ENCODE peak calls at places on chromosomes 5 and 9, in seven cellular contexts. Z is type B pancreatic cell, H is GM12865, M is GM10248, W is GM20000, N is gastrocnemius medialis, V is H9. S is an unnamed sample.

GRCh38 chr5:77133061-77133758 is 46.1 kb upstream of the ZBED3 start:
- DNase-seq in Z (no peak), H (no peak), M (no peak), W (no peak), N (peak), V (no peak), S (no peak)

GRCh38 chr9:91857291-91857781 is 92.7 kb downstream of the ROR2 start:
- DNase-seq in Z (peak), H (no peak), M (no peak), W (no peak), N (no peak), V (peak), S (no peak)

GRCh38 chr9:113622600-113623400 is 159.3 kb downstream of the RGS3 start:
- DNase-seq in Z (no peak), H (peak), M (peak), W (peak), N (no peak), V (peak), S (peak)

GRCh38 chr5:95591490-95591901 is 28.4 kb upstream of the GPR150 start:
- DNase-seq in Z (no peak), H (peak), M (peak), W (peak), N (no peak), V (no peak), S (no peak)

GRCh38 chr5:152104211-152104610 is 179.6 kb upstream of the GLRA1 start:
- DNase-seq in Z (no peak), H (no peak), M (no peak), W (no peak), N (no peak), V (no peak), S (no peak)

GRCh38 chr5:150411245-150411979 is 1.3 kb downstream of the CD74 start:
- DNase-seq in Z (no peak), H (peak), M (no peak), W (no peak), N (no peak), V (no peak), S (peak)

GRCh38 chr5:448061-448765 is 5.2 kb downstream of the EXOC3 start:
- DNase-seq in Z (no peak), H (no peak), M (no peak), W (no peak), N (no peak), V (peak), S (peak)

GRCh38 chr5:37840036-37840909 is at the start of gene GDNF:
- DNase-seq in Z (peak), H (peak), M (peak), W (peak), N (no peak), V (peak), S (no peak)

GRCh38 chr9:13186774-13187173 is 92.7 kb downstream of the MPDZ start:
- DNase-seq in Z (no peak), H (no peak), M (no peak), W (no peak), N (no peak), V (no peak), S (no peak)

GRCh38 chr9:94676446-94677148 is 37.3 kb upstream of the FBP1 start:
- DNase-seq in Z (no peak), H (no peak), M (no peak), W (no peak), N (no peak), V (no peak), S (no peak)

GRCh38 chr9:131530546-131530929 is 525 bp downstream of the UCK1 start:
- DNase-seq in Z (no peak), H (peak), M (peak), W (peak), N (no peak), V (no peak), S (no peak)

GRCh38 chr5:153998768-153999167 is 39.9 kb downstream of the FAM114A2 start:
- DNase-seq in Z (no peak), H (no peak), M (no peak), W (no peak), N (no peak), V (no peak), S (no peak)

GRCh38 chr9:80147866-80148265 is 576.1 kb downstream of the TLE4 start:
- DNase-seq in Z (no peak), H (no peak), M (no peak), W (no peak), N (no peak), V (no peak), S (no peak)

GRCh38 chr5:131538177-131538593 is 96.8 kb downstream of the RAPGEF6 start:
- DNase-seq in Z (no peak), H (no peak), M (no peak), W (no peak), N (no peak), V (no peak), S (no peak)

GRCh38 chr9:38087934-38088925 is 19.2 kb upstream of the SHB start:
- DNase-seq in Z (peak), H (peak), M (peak), W (peak), N (peak), V (peak), S (peak)

GRCh38 chr5:59380350-59380951 is 513.1 kb downstream of the PDE4D start:
- DNase-seq in Z (no peak), H (peak), M (peak), W (peak), N (no peak), V (no peak), S (no peak)

GRCh38 chr5:102760815-102761214 is 5.7 kb downstream of the PAM start:
- DNase-seq in Z (no peak), H (no peak), M (no peak), W (no peak), N (no peak), V (no peak), S (no peak)

GRCh38 chr9:80049096-80049495 is 477.3 kb downstream of the TLE4 start:
- DNase-seq in Z (no peak), H (no peak), M (no peak), W (no peak), N (no peak), V (no peak), S (no peak)

GRCh38 chr5:61651202-61651601 is 319.1 kb downstream of the ZSWIM6 start:
- DNase-seq in Z (no peak), H (no peak), M (no peak), W (no peak), N (no peak), V (no peak), S (no peak)

GRCh38 chr9:112069318-112070169 is 105.6 kb downstream of the SUSD1 start:
- DNase-seq in Z (no peak), H (no peak), M (peak), W (peak), N (no peak), V (no peak), S (no peak)

GRCh38 chr9:121631978-121632418 is 19.4 kb upstream of the DAB2IP start:
- DNase-seq in Z (no peak), H (no peak), M (no peak), W (no peak), N (no peak), V (no peak), S (no peak)

GRCh38 chr9:81473206-81473605 is 216.1 kb downstream of the TLE1 start:
- DNase-seq in Z (no peak), H (no peak), M (no peak), W (no peak), N (no peak), V (no peak), S (no peak)

GRCh38 chr5:89187883-89188465 is 305.0 kb upstream of the MEF2C start:
- DNase-seq in Z (no peak), H (no peak), M (no peak), W (no peak), N (no peak), V (no peak), S (no peak)

GRCh38 chr9:20478780-20479179 is 143.5 kb downstream of the MLLT3 start:
- DNase-seq in Z (no peak), H (no peak), M (no peak), W (no peak), N (no peak), V (no peak), S (no peak)

GRCh38 chr5:178435321-178436238 is 154.6 kb downstream of the COL23A1 start:
- DNase-seq in Z (peak), H (no peak), M (no peak), W (no peak), N (no peak), V (no peak), S (no peak)

GRCh38 chr5:162248107-162248713 is 180.6 kb downstream of the GABRG2 start:
- DNase-seq in Z (no peak), H (no peak), M (no peak), W (no peak), N (no peak), V (peak), S (no peak)

GRCh38 chr5:137352095-137352494 is 147.0 kb downstream of the SPOCK1 start:
- DNase-seq in Z (no peak), H (no peak), M (no peak), W (no peak), N (no peak), V (no peak), S (no peak)

GRCh38 chr5:109452661-109453060 is 42.9 kb upstream of the PJA2 start:
- DNase-seq in Z (no peak), H (no peak), M (no peak), W (no peak), N (no peak), V (no peak), S (no peak)

GRCh38 chr5:57841671-57842375 is 359.2 kb upstream of the ACTBL2 start:
- DNase-seq in Z (no peak), H (no peak), M (no peak), W (no peak), N (no peak), V (peak), S (no peak)

GRCh38 chr9:93473411-93473810 is 20.0 kb upstream of the FAM120AOS start:
- DNase-seq in Z (no peak), H (no peak), M (no peak), W (no peak), N (no peak), V (no peak), S (no peak)

GRCh38 chr9:123954921-123955320 is 25.0 kb upstream of the DENND1A start:
- DNase-seq in Z (no peak), H (no peak), M (no peak), W (no peak), N (no peak), V (no peak), S (no peak)

GRCh38 chr5:148808864-148809642 is 17.4 kb upstream of the ADRB2 start:
- DNase-seq in Z (no peak), H (peak), M (peak), W (peak), N (no peak), V (no peak), S (peak)

DNA sequence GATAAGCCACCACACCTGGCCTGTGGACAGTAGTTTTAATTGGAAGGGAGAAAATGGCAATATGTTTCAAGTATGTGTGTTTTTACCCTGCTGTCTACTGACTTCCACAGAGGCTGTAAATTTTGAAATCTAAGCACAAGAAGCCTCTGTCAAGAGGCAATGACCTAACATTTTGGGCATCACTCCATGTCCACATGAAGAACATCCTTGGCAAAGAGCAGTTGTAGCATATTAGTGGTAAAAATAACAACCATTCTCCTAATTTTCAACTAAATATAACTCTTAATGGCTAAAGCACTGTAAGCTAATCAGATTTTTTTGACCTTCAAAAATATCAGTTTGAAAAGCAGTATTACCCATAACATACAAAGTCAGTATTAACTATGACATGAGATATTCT is 100.3 kb upstream of the APC start:
- DNase-seq in Z (no peak), H (no peak), M (no peak), W (no peak), N (peak), V (no peak), S (no peak)
- TF ChIP-seq CTCF in Z (no peak), H (no peak), M (no peak), W (no peak), N (no peak), V (no peak), S (no peak)

DNA sequence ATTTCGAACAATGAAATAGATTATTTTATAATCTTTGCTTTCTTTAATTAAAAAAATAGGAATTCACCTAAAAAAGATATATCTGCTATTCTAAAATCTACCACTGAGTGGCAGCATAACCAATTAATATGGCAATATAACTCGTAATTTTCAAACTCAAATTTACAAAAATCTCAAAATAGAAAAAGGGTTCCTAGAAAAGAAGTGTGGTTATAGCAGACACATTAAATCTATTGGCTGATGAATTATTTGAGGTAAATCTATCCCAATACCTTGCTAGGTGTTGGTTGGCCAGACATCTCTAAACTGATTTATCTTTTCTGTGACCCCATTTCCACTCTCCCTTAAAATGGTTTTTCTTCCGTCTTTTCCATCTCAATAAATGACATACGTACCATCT is 30.2 kb upstream of the NRG2 start:
- DNase-seq in Z (no peak), H (peak), M (peak), W (peak), N (no peak), V (no peak), S (no peak)
- TF ChIP-seq CTCF in Z (peak), H (peak), M (peak), W (peak), N (peak), V (peak), S (peak)

GRCh38 chr9:136664799-136665082 is 2.0 kb downstream of the EGFL7 start:
- DNase-seq in Z (no peak), H (no peak), M (no peak), W (no peak), N (no peak), V (no peak), S (no peak)

GRCh38 chr9:136666364-136667216 is 3.9 kb downstream of the EGFL7 start:
- DNase-seq in Z (no peak), H (no peak), M (no peak), W (no peak), N (no peak), V (no peak), S (no peak)

GRCh38 chr9:136665111-136665703 is 2.5 kb downstream of the EGFL7 start:
- DNase-seq in Z (no peak), H (no peak), M (no peak), W (peak), N (no peak), V (no peak), S (no peak)

GRCh38 chr9:136667217-136667939 is 4.7 kb downstream of the EGFL7 start:
- DNase-seq in Z (no peak), H (no peak), M (no peak), W (no peak), N (no peak), V (no peak), S (no peak)

GRCh38 chr9:136665704-136666363 is 3.1 kb downstream of the EGFL7 start:
- DNase-seq in Z (no peak), H (no peak), M (no peak), W (peak), N (no peak), V (no peak), S (no peak)
- TF ChIP-seq CTCF in Z (no peak), H (no peak), M (no peak), W (no peak), N (peak), V (no peak), S (no peak)

DNA sequence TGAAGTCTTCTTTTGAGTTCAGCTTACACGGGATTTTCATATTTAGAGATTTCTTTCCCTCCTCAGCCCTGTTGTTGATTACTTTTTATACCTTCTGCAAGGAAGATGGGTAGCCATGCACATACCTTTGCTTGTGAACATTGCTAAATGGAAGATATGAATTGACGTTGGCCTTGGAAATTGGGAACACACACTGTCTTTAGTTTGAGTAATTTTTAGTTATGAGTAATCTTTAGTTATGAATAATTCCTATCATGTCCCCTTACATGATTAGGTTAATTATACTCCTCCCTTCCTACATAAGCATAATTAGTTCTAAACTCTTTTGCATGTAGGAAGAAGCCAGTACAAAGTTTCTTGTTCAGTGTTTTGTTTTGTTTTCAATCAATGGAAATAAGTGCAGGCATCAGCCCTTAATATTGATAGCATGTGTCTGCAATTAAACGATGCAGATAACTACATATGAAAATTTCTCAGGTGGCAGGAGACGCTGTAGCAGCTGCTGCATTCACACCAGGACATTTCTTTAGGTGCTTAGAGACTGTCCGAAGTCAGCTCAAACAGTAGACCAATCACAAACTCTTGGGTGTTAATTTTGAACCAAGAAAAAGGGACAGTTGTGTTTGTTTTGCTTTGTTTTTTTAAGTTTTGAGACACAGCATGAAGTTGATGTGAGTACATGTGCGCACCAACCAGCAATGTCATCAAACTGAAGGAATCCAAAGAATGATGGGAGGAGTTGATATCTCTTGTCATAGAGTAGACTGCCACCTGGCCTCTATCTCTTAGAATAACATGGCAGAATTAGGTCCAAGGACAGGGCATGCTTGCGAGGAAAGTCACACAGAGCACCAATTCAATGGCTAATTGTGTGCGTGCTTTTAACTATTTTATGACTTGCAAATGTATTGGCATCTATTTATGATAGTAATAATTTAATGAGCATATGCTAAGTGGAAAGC is 51.4 kb downstream of the SMARCA2 start:
- DNase-seq in Z (no peak), H (no peak), M (no peak), W (no peak), N (no peak), V (no peak), S (no peak)
- TF ChIP-seq CTCF in Z (no peak), H (no peak), M (no peak), W (no peak), N (peak), V (peak), S (no peak)

DNA sequence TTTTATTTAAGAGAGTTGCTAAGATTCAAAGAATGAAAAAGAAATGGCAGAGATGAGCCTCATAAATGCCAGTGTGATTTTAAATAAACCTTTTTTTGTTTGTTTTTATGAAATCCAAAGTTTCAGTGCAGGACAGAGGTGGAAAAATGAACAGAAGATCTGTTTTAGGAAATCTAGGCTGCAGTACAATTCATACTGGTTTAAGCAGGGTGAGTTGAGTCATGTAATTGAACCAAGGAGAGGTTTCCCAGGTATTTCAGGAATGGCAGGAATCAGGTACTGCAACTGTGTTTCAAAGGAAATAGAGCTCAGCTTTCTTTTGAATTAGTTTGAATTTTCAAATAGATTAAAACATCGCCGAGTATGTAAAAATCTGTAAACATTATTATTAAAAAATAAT is 3.0 kb upstream of the ANKRD31 start:
- DNase-seq in Z (no peak), H (no peak), M (no peak), W (no peak), N (no peak), V (no peak), S (no peak)
- TF ChIP-seq CTCF in Z (no peak), H (no peak), M (no peak), W (no peak), N (no peak), V (no peak), S (no peak)

GRCh38 chr9:26579047-26579446 is 313.6 kb downstream of the CAAP1 start:
- DNase-seq in Z (no peak), H (peak), M (no peak), W (no peak), N (no peak), V (no peak), S (no peak)
- TF ChIP-seq CTCF in Z (no peak), H (no peak), M (no peak), W (no peak), N (no peak), V (no peak), S (no peak)

DNA sequence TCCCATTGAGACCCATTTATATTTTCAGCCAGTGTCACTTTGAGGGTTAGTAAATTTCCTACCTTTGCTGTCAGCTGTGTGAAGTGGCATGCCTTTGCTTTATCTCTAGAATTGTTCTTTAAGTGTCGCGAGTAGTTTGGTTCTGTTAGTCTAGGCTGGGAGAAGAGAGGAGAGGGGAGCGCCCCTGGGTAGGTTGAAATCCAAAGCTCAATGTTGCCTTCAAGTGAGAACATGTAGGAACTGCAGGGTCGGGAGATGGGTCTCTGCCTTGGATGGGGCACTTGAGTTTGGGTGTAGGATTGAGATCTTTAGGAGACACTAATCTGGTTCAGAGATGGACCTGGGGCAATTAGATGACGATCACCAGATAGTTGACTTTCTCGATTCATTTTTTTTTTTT is 46.3 kb downstream of the STC2 start:
- DNase-seq in Z (no peak), H (no peak), M (no peak), W (no peak), N (no peak), V (peak), S (no peak)
- TF ChIP-seq CTCF in Z (peak), H (peak), M (no peak), W (no peak), N (no peak), V (peak), S (no peak)